ENCODE peak calls at places on chromosomes 5 and 9, in eight cellular contexts. U is heart left ventricle; E is CD4-positive, CD25-positive, alpha-beta regulatory T cell; Q is trophoblast cell; V is tibial nerve; M is upper lobe of right lung; C is mesenchymal stem cell; N is heart right ventricle. D is an unnamed sample.

GRCh38 chr5:179342577-179342976 is 2.7 kb downstream of the ADAMTS2 start:
- DNase-seq in U (no peak), E (no peak), Q (no peak), V (no peak), M (no peak), C (peak), N (no peak), D (no peak)

GRCh38 chr5:21709766-21710165 is 1143.4 kb downstream of the CDH12 start:
- DNase-seq in U (no peak), E (no peak), Q (no peak), V (no peak), M (no peak), C (no peak), N (no peak), D (no peak)

GRCh38 chr5:112006721-112007120 is 249.7 kb upstream of the NREP start:
- DNase-seq in U (no peak), E (no peak), Q (peak), V (no peak), M (no peak), C (peak), N (no peak), D (no peak)

GRCh38 chr5:122924203-122924602 is 78.8 kb downstream of the SNX24 start:
- DNase-seq in U (no peak), E (no peak), Q (no peak), V (no peak), M (no peak), C (peak), N (no peak), D (no peak)

GRCh38 chr5:107418902-107419301 is 251.8 kb downstream of the EFNA5 start:
- DNase-seq in U (no peak), E (no peak), Q (no peak), V (no peak), M (no peak), C (no peak), N (no peak), D (no peak)

GRCh38 chr5:91641730-91642350 is 258.7 kb upstream of the ARRDC3 start:
- DNase-seq in U (no peak), E (no peak), Q (peak), V (no peak), M (no peak), C (peak), N (no peak), D (no peak)

GRCh38 chr9:21294325-21294724 is 10.8 kb downstream of the IFNA5 start:
- DNase-seq in U (no peak), E (no peak), Q (peak), V (no peak), M (no peak), C (peak), N (no peak), D (no peak)

GRCh38 chr5:151612689-151613427 is 21.7 kb upstream of the FAT2 start:
- DNase-seq in U (no peak), E (no peak), Q (peak), V (no peak), M (no peak), C (no peak), N (no peak), D (no peak)

GRCh38 chr9:106697799-106698591 is 165.0 kb upstream of the ZNF462 start:
- DNase-seq in U (peak), E (no peak), Q (peak), V (peak), M (peak), C (peak), N (peak), D (peak)

GRCh38 chr9:136686794-136687711 is at the start of gene AGPAT2:
- DNase-seq in U (peak), E (peak), Q (no peak), V (peak), M (peak), C (peak), N (peak), D (peak)

GRCh38 chr9:112003538-112003937 is 106.9 kb downstream of the UGCG start:
- DNase-seq in U (no peak), E (no peak), Q (no peak), V (no peak), M (no peak), C (no peak), N (no peak), D (no peak)

GRCh38 chr5:55899344-55899743 is 48.2 kb downstream of the IL31RA start:
- DNase-seq in U (no peak), E (no peak), Q (peak), V (no peak), M (no peak), C (peak), N (no peak), D (no peak)

GRCh38 chr9:118618091-118618490 is 751.1 kb downstream of the BRINP1 start:
- DNase-seq in U (no peak), E (no peak), Q (no peak), V (no peak), M (no peak), C (no peak), N (no peak), D (no peak)

GRCh38 chr9:137046094-137046787 is at the start of gene NPDC1:
- DNase-seq in U (peak), E (peak), Q (peak), V (peak), M (peak), C (peak), N (peak), D (peak)

GRCh38 chr5:157294692-157295091 is 28.8 kb downstream of the CYFIP2 start:
- DNase-seq in U (no peak), E (no peak), Q (peak), V (no peak), M (no peak), C (no peak), N (no peak), D (no peak)

GRCh38 chr5:174920906-174921550 is 196.6 kb downstream of the MSX2 start:
- DNase-seq in U (no peak), E (no peak), Q (peak), V (no peak), M (no peak), C (no peak), N (no peak), D (no peak)

GRCh38 chr5:31186672-31187267 is 6.7 kb upstream of the CDH6 start:
- DNase-seq in U (no peak), E (no peak), Q (peak), V (no peak), M (no peak), C (peak), N (no peak), D (no peak)

GRCh38 chr5:4906821-4907220 is 233.3 kb upstream of the ADAMTS16 start:
- DNase-seq in U (no peak), E (no peak), Q (no peak), V (no peak), M (no peak), C (no peak), N (no peak), D (no peak)

GRCh38 chr9:81849631-81850259 is 78.5 kb upstream of the SPATA31D4 start:
- DNase-seq in U (no peak), E (no peak), Q (peak), V (no peak), M (no peak), C (peak), N (no peak), D (no peak)

GRCh38 chr9:81848472-81848871 is 79.8 kb upstream of the SPATA31D4 start:
- DNase-seq in U (no peak), E (no peak), Q (peak), V (no peak), M (no peak), C (peak), N (no peak), D (no peak)

GRCh38 chr9:81855538-81855937 is 72.7 kb upstream of the SPATA31D4 start:
- DNase-seq in U (no peak), E (no peak), Q (no peak), V (no peak), M (no peak), C (peak), N (no peak), D (no peak)

GRCh38 chr9:81851340-81851739 is 76.9 kb upstream of the SPATA31D4 start:
- DNase-seq in U (peak), E (no peak), Q (no peak), V (no peak), M (no peak), C (no peak), N (no peak), D (no peak)

DNA sequence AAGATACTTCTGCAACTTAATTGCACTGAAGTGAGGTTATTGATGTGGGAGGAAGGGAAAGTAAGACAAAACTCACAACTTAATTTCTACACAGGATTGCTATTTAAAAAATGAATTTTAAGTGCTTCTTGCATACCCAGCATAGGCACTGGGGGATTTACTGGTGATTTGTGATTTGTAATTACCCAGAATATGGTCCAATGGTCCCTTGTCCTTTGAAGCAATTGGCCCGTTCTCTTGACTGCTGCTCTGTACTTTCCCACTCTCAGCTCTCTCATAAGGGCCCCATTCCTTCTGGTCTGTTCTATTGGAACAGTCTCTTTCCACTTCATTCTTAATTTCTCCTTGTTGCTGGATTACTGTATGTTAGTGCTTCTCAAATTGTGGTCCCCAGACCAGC is 75.4 kb upstream of the SPATA31D4 start:
- DNase-seq in U (no peak), E (no peak), Q (no peak), V (no peak), M (no peak), C (no peak), N (no peak), D (no peak)
- H3K4me3 ChIP-seq in U (no peak), E (no peak), Q (no peak), V (no peak), M (no peak), C (no peak), N (no peak), D (no peak)

DNA sequence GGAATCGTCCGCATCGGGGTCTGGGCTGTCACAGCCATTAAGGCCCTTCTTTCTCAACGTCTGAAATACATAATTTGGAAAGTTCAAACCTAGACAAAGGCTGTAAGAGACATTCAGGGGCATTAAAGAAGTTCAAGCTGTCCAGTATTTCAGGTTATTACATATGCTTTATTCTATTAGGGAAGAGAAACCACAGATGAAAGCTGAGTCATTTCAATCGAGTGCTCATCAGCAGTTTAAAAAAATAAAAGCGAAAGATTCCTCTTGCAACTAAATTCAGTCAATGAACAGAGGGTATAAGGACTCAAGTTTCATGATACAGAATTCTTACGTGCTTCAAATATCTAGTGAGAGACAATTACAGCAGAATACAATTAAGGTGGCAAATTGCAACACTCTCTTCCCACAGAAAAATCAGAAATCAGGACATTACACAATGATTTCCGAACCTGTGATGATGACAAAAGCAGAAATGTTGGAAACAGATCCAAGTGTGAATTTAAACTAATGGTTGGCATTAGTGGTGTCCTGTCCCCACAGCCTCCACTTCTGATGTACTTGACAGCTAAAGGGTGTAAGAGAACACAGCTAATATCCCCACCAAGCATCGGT is 121.6 kb downstream of the MEF2C start:
- DNase-seq in U (no peak), E (no peak), Q (peak), V (no peak), M (no peak), C (no peak), N (no peak), D (no peak)
- H3K4me3 ChIP-seq in U (peak), E (no peak), Q (no peak), V (no peak), M (no peak), C (no peak), N (no peak), D (no peak)

GRCh38 chr9:19926774-19927173 is 137.9 kb upstream of the SLC24A2 start:
- DNase-seq in U (no peak), E (no peak), Q (no peak), V (no peak), M (no peak), C (no peak), N (no peak), D (no peak)
- H3K4me3 ChIP-seq in U (no peak), E (no peak), Q (no peak), V (no peak), M (no peak), C (no peak), N (no peak), D (no peak)

DNA sequence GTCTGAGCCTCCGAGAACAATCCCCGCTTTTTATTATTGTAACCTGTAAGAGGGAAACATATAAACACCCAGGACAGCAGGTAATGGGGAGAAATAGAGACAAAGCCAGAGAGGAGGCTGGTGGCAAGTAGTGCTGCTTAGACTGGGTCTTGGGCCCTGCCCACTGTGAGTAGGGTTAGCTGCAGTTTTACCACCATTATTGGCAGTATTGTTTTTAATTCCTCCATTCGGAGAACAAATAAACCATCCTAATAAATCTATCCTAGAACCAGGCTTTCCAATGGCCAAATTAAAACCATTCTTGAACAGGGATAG is 6.3 kb downstream of the NR2F1 start:
- DNase-seq in U (no peak), E (no peak), Q (no peak), V (no peak), M (no peak), C (peak), N (no peak), D (no peak)
- H3K4me3 ChIP-seq in U (no peak), E (no peak), Q (no peak), V (no peak), M (peak), C (no peak), N (no peak), D (peak)

DNA sequence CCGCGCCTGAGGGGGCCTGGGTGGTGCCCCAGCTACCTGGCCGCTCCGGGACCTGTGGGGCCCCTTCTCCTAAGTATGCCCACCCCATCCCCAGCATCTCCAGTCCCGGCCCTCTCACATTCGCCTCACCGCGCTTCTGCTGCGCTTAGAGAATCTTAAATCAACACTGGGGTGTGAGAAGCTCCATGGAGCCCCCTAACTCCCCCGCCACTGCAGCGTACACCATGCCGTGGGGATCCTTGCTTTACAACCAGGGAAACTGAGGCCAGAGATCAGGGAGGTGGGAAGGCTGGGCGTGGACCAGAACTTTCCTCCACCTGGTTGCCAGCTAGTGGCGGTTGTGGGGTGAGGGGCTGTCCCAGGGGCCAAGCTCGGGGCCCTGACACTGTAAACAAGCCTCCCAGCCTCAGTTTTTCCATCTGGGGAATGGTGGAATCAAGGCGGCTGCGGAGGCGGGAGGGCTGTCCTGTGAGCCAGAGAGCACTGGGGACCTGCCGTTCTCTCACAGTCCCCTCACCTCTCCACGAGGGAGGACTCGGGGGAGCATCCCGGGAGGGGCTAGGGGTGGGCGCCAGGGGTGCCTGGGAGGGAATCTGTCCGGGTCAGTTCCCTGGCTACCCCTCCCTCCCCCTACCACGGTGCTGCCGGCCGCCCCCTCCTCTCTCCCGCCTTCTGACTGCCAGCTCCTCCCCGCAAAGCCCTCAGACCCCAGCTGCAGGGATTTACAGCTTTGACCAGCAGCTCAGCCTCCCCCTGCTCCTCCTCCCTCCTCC is 161.2 kb downstream of the C9orf50 start:
- DNase-seq in U (no peak), E (no peak), Q (no peak), V (no peak), M (no peak), C (no peak), N (no peak), D (no peak)
- H3K4me3 ChIP-seq in U (peak), E (no peak), Q (no peak), V (no peak), M (no peak), C (no peak), N (peak), D (peak)

GRCh38 chr9:114777841-114778240 is 28.0 kb downstream of the TNFSF15 start:
- DNase-seq in U (no peak), E (no peak), Q (no peak), V (no peak), M (no peak), C (no peak), N (no peak), D (no peak)
- H3K4me3 ChIP-seq in U (no peak), E (no peak), Q (no peak), V (no peak), M (no peak), C (no peak), N (no peak), D (no peak)

GRCh38 chr9:124197177-124198095 is 60.3 kb upstream of the NEK6 start:
- DNase-seq in U (peak), E (no peak), Q (peak), V (no peak), M (peak), C (no peak), N (no peak), D (no peak)
- H3K4me3 ChIP-seq in U (peak), E (no peak), Q (no peak), V (no peak), M (no peak), C (no peak), N (no peak), D (no peak)

GRCh38 chr9:91837982-91838731 is 111.9 kb downstream of the ROR2 start:
- DNase-seq in U (peak), E (no peak), Q (no peak), V (no peak), M (peak), C (no peak), N (peak), D (no peak)

GRCh38 chr9:91841591-91841990 is 108.4 kb downstream of the ROR2 start:
- DNase-seq in U (no peak), E (no peak), Q (no peak), V (no peak), M (no peak), C (no peak), N (no peak), D (no peak)

GRCh38 chr9:91840469-91840868 is 109.6 kb downstream of the ROR2 start:
- DNase-seq in U (no peak), E (no peak), Q (no peak), V (no peak), M (no peak), C (no peak), N (no peak), D (no peak)

GRCh38 chr9:91840882-91841281 is 109.1 kb downstream of the ROR2 start:
- DNase-seq in U (no peak), E (no peak), Q (no peak), V (no peak), M (no peak), C (no peak), N (no peak), D (no peak)

DNA sequence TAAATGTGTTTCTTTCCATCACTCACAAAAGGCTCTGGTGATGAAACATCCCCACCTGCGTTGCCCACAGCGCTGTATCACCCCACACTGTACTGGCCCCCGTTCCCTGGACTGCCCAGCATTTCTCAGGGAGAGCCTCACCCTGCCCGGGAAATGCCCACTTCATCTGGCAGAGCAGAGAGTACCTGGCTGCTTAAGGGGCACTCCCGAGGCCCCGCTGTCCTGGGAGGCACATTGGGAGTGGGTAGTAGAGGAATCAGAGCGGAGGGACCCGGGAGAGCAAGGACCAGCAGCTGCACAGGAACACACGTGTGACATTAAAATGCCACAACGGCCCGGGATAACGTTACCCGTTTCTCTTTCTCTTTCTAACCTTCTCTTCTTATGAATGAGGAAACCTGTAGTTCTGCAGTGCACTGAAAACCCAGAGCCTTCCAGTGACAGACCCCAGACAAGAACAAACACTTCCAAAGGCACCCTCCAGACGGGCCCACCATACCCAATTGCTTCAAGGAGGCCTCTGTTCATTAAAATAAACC is 110.0 kb downstream of the ROR2 start:
- DNase-seq in U (no peak), E (no peak), Q (no peak), V (no peak), M (no peak), C (no peak), N (no peak), D (no peak)
- H3K4me3 ChIP-seq in U (no peak), E (no peak), Q (no peak), V (no peak), M (no peak), C (no peak), N (no peak), D (no peak)

DNA sequence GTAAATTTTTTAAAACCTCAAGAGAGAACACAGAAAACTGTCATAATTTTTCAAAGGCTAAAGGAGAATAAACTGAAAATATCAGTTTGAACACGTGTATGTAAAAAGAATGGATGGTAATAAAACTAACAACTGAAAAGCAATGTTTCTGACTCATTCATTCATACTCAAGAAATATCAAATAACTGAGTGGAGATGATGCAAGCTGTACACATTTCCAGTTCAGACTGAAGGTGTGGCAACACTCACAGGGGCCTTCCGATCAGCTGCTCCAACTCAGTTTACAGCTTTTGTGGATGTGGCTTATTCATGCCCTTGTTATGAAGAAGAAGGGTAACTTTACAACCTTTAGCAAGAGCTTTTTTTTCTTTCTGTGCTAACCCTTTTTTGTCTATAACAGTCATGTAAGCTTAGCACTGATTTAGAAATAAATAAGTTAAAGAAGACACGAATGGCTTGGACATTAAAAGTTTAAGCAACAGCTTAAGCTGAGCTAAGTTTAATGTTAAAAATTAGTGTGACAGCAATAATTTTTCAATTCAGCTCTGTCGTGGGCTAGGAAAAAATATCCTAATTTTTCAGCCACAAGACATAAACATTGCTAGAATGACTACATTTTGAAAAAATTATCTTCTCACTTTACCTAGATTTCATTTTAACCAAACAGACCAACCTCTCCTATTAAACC is 453.5 kb downstream of the RAB3C start:
- DNase-seq in U (no peak), E (peak), Q (peak), V (peak), M (no peak), C (peak), N (no peak), D (no peak)
- H3K4me3 ChIP-seq in U (peak), E (peak), Q (no peak), V (no peak), M (peak), C (peak), N (no peak), D (no peak)

D was measured in breast epithelium.